ENCODE peak calls at places on chromosomes 2 and 18, in seven cellular contexts. T is stomach, V is K562, S is suprapubic skin, P is SK-N-SH, D is H1, U is sigmoid colon. M is an unnamed sample.

GRCh38 chr2:170467568-170468422 is 247.3 kb upstream of the SP5 start:
- DNase-seq in T (no peak), V (no peak), S (no peak), P (no peak), D (no peak), U (no peak), M (no peak)

GRCh38 chr2:181955010-181955409 is 30.6 kb upstream of the PPP1R1C start:
- DNase-seq in T (no peak), V (no peak), S (no peak), P (no peak), D (no peak), U (no peak), M (no peak)

GRCh38 chr2:237154894-237155851 is 69.5 kb downstream of the COPS8 start:
- DNase-seq in T (no peak), V (no peak), S (no peak), P (peak), D (no peak), U (no peak), M (no peak)

GRCh38 chr18:76351961-76352581 is 143.0 kb downstream of the ZNF516 start:
- DNase-seq in T (no peak), V (no peak), S (peak), P (peak), D (no peak), U (peak), M (peak)

GRCh38 chr2:236997086-236997485 is 88.6 kb upstream of the COPS8 start:
- DNase-seq in T (peak), V (no peak), S (no peak), P (no peak), D (no peak), U (no peak), M (no peak)

GRCh38 chr2:7012141-7012809 is 95.1 kb downstream of the RNF144A start:
- DNase-seq in T (no peak), V (no peak), S (no peak), P (no peak), D (no peak), U (peak), M (no peak)

GRCh38 chr2:40360652-40361051 is 91.2 kb downstream of the SLC8A1 start:
- DNase-seq in T (no peak), V (no peak), S (no peak), P (no peak), D (no peak), U (no peak), M (no peak)

GRCh38 chr2:126913881-126914495 is 15.3 kb downstream of the TEX51 start:
- DNase-seq in T (no peak), V (no peak), S (no peak), P (no peak), D (no peak), U (peak), M (no peak)

GRCh38 chr2:207330912-207331311 is 165.2 kb upstream of the KLF7 start:
- DNase-seq in T (peak), V (no peak), S (peak), P (no peak), D (no peak), U (no peak), M (no peak)

GRCh38 chr18:12296087-12296403 is 12.0 kb upstream of the TUBB6 start:
- DNase-seq in T (no peak), V (peak), S (peak), P (no peak), D (no peak), U (no peak), M (no peak)

GRCh38 chr2:74004212-74005182 is 19.8 kb downstream of the TET3 start:
- DNase-seq in T (no peak), V (no peak), S (no peak), P (no peak), D (no peak), U (no peak), M (no peak)

GRCh38 chr2:142813830-142814829 is 63.3 kb upstream of the KYNU start:
- DNase-seq in T (no peak), V (no peak), S (no peak), P (no peak), D (no peak), U (no peak), M (no peak)

GRCh38 chr2:62586981-62587380 is 81.0 kb upstream of the TMEM17 start:
- DNase-seq in T (no peak), V (no peak), S (no peak), P (no peak), D (no peak), U (no peak), M (no peak)

GRCh38 chr2:232418466-232419244 is 12.0 kb downstream of the ALPG start:
- DNase-seq in T (no peak), V (no peak), S (no peak), P (peak), D (no peak), U (peak), M (peak)

GRCh38 chr2:224958466-224958857 is 83.8 kb downstream of the DOCK10 start:
- DNase-seq in T (no peak), V (no peak), S (no peak), P (no peak), D (no peak), U (no peak), M (no peak)

GRCh38 chr2:176852667-176853066 is 359.9 kb upstream of the HNRNPA3 start:
- DNase-seq in T (no peak), V (no peak), S (no peak), P (no peak), D (no peak), U (no peak), M (peak)

GRCh38 chr2:64277101-64277849 is 133.1 kb upstream of the PELI1 start:
- DNase-seq in T (no peak), V (peak), S (no peak), P (no peak), D (no peak), U (no peak), M (no peak)
- TF ChIP-seq EP300 in T (no peak), V (no peak), S (no peak), P (no peak), D (no peak), U (no peak), M (no peak)

DNA sequence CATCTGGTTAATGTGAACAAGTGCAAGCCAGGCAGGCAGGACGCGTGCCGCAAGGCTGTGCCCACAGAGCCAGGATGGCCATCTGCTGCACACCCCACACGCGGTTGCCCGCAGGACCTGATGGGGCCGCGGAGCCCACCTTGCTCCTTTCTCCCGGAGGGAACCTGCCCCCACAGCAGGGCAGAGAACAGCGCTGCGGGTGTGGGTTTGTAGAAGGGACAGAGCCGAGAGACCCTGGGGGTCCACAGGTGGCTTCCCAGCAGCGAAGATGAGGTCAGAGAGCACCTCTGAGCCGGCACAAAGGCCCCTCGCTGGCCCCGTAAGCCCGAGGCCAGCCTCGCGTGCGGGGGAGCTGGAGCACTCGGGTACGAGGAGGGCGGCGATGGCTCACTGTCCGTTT is 460.8 kb upstream of the SALL3 start:
- DNase-seq in T (peak), V (no peak), S (no peak), P (no peak), D (no peak), U (peak), M (no peak)
- TF ChIP-seq CTCF in T (no peak), V (no peak), S (no peak), P (no peak), D (no peak), U (no peak), M (no peak)

DNA sequence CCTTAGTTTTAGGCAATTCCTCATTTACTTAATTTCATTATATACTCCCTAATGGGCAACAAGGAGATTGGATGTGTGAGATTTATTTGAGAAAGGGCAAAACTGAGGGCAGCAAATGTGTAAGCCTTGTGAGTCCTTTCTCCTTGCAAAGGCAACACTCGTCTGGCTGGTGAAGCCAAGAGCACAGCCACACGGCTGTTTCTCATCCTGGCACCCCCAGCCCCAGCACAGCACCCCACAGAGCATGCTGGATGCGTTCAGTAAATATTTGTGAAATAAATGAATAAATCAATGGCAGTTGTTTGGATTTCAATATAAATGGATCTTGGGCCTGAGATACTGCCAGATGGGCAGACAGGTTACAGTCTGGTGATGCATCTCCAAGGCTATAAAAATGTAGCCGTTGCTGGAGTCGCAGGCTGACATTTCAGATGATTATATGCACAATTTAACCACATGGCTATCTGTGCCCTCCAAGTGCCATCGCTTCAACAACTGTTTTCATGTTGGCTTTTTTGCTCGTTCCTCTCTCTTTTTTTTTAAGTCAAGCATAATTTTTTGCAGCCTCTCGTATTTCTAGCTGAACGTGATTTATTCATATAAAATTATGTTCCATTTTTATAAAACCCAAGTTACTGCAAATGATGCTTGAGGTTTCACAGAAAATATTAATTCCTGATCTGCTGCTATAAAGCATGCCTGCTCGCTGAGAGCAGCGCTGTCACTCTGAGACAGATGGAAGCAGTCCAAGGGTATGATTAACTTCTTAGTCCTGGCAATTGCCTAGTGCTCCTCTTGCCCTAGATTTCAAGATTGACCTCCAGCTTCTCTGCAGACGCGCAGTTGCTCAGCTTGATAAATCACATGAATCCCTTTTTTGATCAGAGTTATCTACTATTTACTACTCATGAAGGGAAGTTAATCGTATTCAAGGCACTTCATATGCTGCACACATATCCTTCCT is 154.3 kb upstream of the REV1 start:
- DNase-seq in T (no peak), V (no peak), S (no peak), P (peak), D (no peak), U (no peak), M (no peak)
- TF ChIP-seq POLR2AphosphoS5 in T (no peak), V (no peak), S (no peak), P (no peak), D (no peak), U (no peak), M (no peak)

DNA sequence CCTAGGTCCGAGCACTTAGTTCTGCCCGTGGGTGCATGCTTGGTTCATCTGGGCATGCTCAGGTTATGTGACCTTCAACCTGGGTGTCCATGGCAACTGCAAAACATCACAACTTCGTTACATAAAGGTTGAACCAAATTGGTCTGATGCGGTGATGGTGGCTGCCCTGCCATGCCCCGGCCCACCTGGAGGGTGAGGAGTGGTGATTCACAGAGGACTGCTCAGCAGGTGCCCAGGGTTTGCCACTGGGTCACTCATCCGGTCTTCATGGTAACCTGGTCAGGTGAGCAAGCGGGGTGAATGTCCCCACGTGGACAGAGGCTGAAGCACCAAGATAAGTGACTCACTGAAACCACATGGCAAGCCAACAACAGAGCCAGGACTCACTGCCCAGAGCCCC is 111.1 kb downstream of the KCNF1 start:
- DNase-seq in T (peak), V (no peak), S (no peak), P (no peak), D (no peak), U (no peak), M (no peak)
- TF ChIP-seq EP300 in T (no peak), V (no peak), S (no peak), P (no peak), D (no peak), U (no peak), M (no peak)

GRCh38 chr2:65453916-65454315 is 21.5 kb upstream of the SPRED2 start:
- DNase-seq in T (no peak), V (no peak), S (no peak), P (no peak), D (no peak), U (no peak), M (no peak)

GRCh38 chr2:65464604-65465003 is 32.2 kb upstream of the SPRED2 start:
- DNase-seq in T (no peak), V (no peak), S (no peak), P (peak), D (no peak), U (no peak), M (no peak)

GRCh38 chr2:65456074-65456473 is 23.7 kb upstream of the SPRED2 start:
- DNase-seq in T (no peak), V (no peak), S (no peak), P (no peak), D (no peak), U (no peak), M (no peak)

GRCh38 chr2:65456886-65457285 is 24.5 kb upstream of the SPRED2 start:
- DNase-seq in T (no peak), V (no peak), S (no peak), P (no peak), D (no peak), U (no peak), M (no peak)

GRCh38 chr2:65458999-65459398 is 26.6 kb upstream of the SPRED2 start:
- DNase-seq in T (no peak), V (no peak), S (no peak), P (no peak), D (no peak), U (no peak), M (no peak)
- TF ChIP-seq CTCF in T (no peak), V (no peak), S (no peak), P (no peak), D (no peak), U (no peak), M (no peak)

DNA sequence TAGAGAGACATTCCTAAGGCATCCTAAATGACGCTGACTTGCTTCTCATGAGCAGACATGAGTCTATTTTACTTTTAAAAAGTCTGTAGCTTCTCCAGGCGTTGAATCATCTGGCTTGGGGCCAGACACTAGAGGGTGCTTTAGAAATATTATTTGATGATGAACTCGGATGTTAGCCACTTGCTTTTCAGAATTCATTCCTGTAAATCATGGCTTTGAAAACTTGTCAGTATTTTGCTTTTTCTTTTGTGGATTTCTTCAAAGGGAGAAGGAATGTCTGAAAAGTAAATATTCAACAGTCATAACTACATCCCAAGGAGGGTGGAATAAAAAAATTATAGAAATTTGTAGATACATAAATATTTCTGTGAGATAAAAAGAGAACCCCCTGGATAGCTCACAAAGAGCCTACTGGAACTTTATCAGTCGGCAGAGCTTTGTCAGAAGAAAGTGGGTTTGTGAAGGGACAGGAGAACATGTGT is 370.8 kb downstream of the OSR1 start:
- DNase-seq in T (peak), V (no peak), S (peak), P (no peak), D (no peak), U (peak), M (peak)
- TF ChIP-seq POLR2AphosphoS5 in T (no peak), V (no peak), S (no peak), P (peak), D (no peak), U (peak), M (peak)

GRCh38 chr2:31739156-31739555 is 158.4 kb upstream of the SRD5A2 start:
- DNase-seq in T (no peak), V (no peak), S (no peak), P (no peak), D (no peak), U (no peak), M (no peak)

GRCh38 chr2:31735716-31736115 is 155.0 kb upstream of the SRD5A2 start:
- DNase-seq in T (no peak), V (no peak), S (no peak), P (no peak), D (no peak), U (no peak), M (no peak)

DNA sequence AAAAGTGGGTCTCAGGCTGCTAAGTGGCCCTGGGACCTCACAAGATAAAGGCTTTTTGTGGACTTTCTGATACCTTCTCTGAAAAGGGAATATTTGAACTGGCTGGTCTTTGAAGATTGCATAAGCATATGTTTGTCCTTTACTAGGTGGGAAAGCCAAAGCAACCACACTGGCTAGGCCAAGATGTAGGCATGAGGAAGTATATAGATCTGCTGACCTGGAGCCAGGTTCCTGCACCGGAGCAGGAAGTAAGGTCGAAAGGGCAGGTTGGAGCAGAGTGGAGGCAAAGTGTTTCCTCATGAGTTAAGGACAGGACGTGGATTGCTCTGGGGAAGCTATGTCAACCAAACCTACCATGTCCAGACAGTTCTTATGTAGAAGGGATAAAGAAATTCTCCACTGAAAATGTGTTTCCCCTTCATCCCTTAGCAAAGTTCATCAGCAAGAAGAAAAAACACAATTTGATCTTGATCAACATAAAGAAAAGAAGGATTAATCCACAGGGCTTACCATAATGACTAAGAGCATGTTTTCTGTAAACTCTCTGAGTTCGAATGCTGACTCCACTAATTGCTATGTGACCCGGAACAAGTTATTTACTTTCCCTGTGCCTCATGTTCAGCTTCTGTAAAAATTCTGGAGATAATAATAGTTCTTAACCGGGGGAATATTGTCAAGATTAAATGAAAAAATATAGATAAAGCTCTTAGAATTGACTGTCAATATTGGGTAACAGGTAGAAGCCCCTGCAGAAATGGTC is 156.1 kb upstream of the SRD5A2 start:
- DNase-seq in T (peak), V (no peak), S (no peak), P (no peak), D (no peak), U (no peak), M (no peak)
- TF ChIP-seq EP300 in T (no peak), V (no peak), S (no peak), P (no peak), D (no peak), U (no peak), M (no peak)